ENCODE peak calls at places on chromosomes 2 and 18, in ten cellular contexts. F, A, C, D, U, B, J, R, O and S are unnamed samples.

GRCh38 chr2:9053534-9053931 is 50.0 kb upstream of the MBOAT2 start:
- DNase-seq in F (no peak), A (no peak), C (no peak), D (no peak), U (no peak), B (peak; percentile 15), J (no peak), R (peak; percentile 56), O (no peak), S (no peak)

GRCh38 chr2:53512071-53512841 is 255.3 kb upstream of the CHAC2 start:
- DNase-seq in F (no peak), A (no peak), C (no peak), D (no peak), U (no peak), B (peak; percentile 78), J (no peak), R (peak; percentile 36), O (no peak), S (no peak)

GRCh38 chr2:54524236-54524991 is 68.3 kb downstream of the SPTBN1 start:
- DNase-seq in F (no peak), A (no peak), C (no peak), D (no peak), U (no peak), B (peak; percentile 72), J (no peak), R (peak; percentile 67), O (no peak), S (peak; percentile 60)

GRCh38 chr2:208139447-208139846 is 6.5 kb downstream of the CRYGB start:
- DNase-seq in F (no peak), A (no peak), C (no peak), D (no peak), U (no peak), B (no peak), J (no peak), R (no peak), O (no peak), S (no peak)

GRCh38 chr2:67879586-67880290 is 183.1 kb downstream of the C1D start:
- DNase-seq in F (no peak), A (no peak), C (no peak), D (no peak), U (no peak), B (peak; percentile 91), J (no peak), R (peak; percentile 29), O (no peak), S (peak; percentile 61)

GRCh38 chr2:120684225-120684624 is 51.4 kb upstream of the GLI2 start:
- DNase-seq in F (no peak), A (no peak), C (no peak), D (no peak), U (no peak), B (no peak), J (peak; percentile 69), R (no peak), O (no peak), S (no peak)

GRCh38 chr18:45806226-45806625 is 19.2 kb upstream of the SIGLEC15 start:
- DNase-seq in F (no peak), A (no peak), C (no peak), D (no peak), U (no peak), B (peak; percentile 61), J (no peak), R (peak; percentile 75), O (no peak), S (no peak)

GRCh38 chr2:85238607-85239006 is 89.2 kb downstream of the TGOLN2 start:
- DNase-seq in F (peak; percentile 33), A (no peak), C (no peak), D (no peak), U (no peak), B (no peak), J (no peak), R (no peak), O (no peak), S (no peak)

GRCh38 chr2:190181066-190181681 is 118.6 kb upstream of the MSTN start:
- DNase-seq in F (no peak), A (peak; percentile 32), C (no peak), D (no peak), U (peak; percentile 52), B (no peak), J (no peak), R (no peak), O (no peak), S (no peak)

GRCh38 chr18:56727399-56727798 is 76.2 kb downstream of the WDR7 start:
- DNase-seq in F (no peak), A (no peak), C (no peak), D (no peak), U (no peak), B (no peak), J (no peak), R (no peak), O (no peak), S (no peak)

GRCh38 chr2:27489498-27490397 is at the start of gene IFT172:
- DNase-seq in F (peak; percentile 99), A (peak; percentile 99), C (peak; percentile 97), D (peak; percentile 98), U (peak; percentile 99), B (peak; percentile 99), J (peak; percentile 98), R (peak; percentile 99), O (peak; percentile 99), S (peak; percentile 94)

GRCh38 chr18:2547477-2548087 is 23.7 kb downstream of the METTL4 start:
- DNase-seq in F (no peak), A (no peak), C (no peak), D (peak; percentile 12), U (peak; percentile 35), B (peak; percentile 75), J (peak; percentile 37), R (peak; percentile 85), O (no peak), S (peak; percentile 71)